ENCODE peak calls at places on chromosomes 12 and 14, in ten cellular contexts. M, W, Z, S, G, H, K, P, F and V are unnamed samples.

GRCh38 chr12:27751386-27752047 is 28.5 kb upstream of the KLHL42 start:
- DNase-seq in G (no peak), F (no peak), M (no peak), H (peak), P (peak), Z (no peak), K (no peak), S (peak), W (peak), V (no peak)

GRCh38 chr12:55685671-55686070 is 22.0 kb downstream of the ITGA7 start:
- DNase-seq in S (no peak), H (no peak), M (no peak), F (no peak), P (no peak), Z (no peak), G (no peak), K (no peak), W (no peak), V (no peak)

GRCh38 chr12:86421333-86421732 is 165.1 kb upstream of the MGAT4C start:
- DNase-seq in W (no peak), S (no peak), F (no peak), G (no peak), M (no peak), K (no peak), Z (no peak), P (no peak), H (no peak), V (no peak)

GRCh38 chr12:69906411-69907216 is 81.6 kb downstream of the MYRFL start:
- DNase-seq in K (peak), W (peak), S (no peak), G (no peak), F (peak), Z (no peak), H (no peak), P (no peak), M (no peak), V (peak)

GRCh38 chr12:42299392-42300308 is 26.2 kb downstream of the ZCRB1 start:
- DNase-seq in M (peak), W (peak), S (no peak), Z (peak), G (no peak), F (peak), K (peak), P (no peak), H (peak), V (peak)

GRCh38 chr14:37452323-37452722 is 142.7 kb downstream of the FOXA1 start:
- DNase-seq in F (no peak), W (no peak), S (no peak), P (no peak), H (peak), Z (no peak), G (no peak), K (peak), M (no peak), V (no peak)

GRCh38 chr14:26286066-26286791 is 311.6 kb downstream of the NOVA1 start:
- DNase-seq in M (peak), P (no peak), F (no peak), S (no peak), K (peak), G (no peak), W (no peak), Z (no peak), H (no peak), V (no peak)

GRCh38 chr12:120362516-120363273 is 6.3 kb downstream of the MSI1 start:
- DNase-seq in G (no peak), H (no peak), Z (no peak), W (no peak), K (no peak), S (no peak), P (no peak), F (no peak), M (no peak), V (no peak)

GRCh38 chr14:21822109-21822508 is 148.5 kb upstream of the OR4E1 start:
- DNase-seq in F (no peak), M (no peak), H (no peak), G (no peak), Z (no peak), S (no peak), W (no peak), K (no peak), P (no peak), V (no peak)

GRCh38 chr12:91685917-91686316 is 459.7 kb downstream of the BTG1 start:
- DNase-seq in F (no peak), Z (no peak), H (peak), K (peak), P (peak), W (no peak), M (peak), G (no peak), S (no peak), V (no peak)

GRCh38 chr12:64551676-64552075 is 58.6 kb upstream of the RASSF3 start:
- DNase-seq in F (no peak), W (no peak), M (no peak), P (no peak), Z (no peak), S (no peak), H (no peak), G (no peak), K (no peak), V (peak)

GRCh38 chr14:104708606-104709268 is 15.3 kb upstream of the ADSS1 start:
- DNase-seq in P (no peak), H (no peak), Z (peak), M (peak), S (peak), K (no peak), F (no peak), W (peak), G (peak), V (peak)

GRCh38 chr14:85308531-85309300 is 221.2 kb upstream of the FLRT2 start:
- DNase-seq in K (no peak), F (no peak), H (no peak), Z (no peak), P (no peak), S (peak), W (no peak), M (no peak), G (no peak), V (no peak)

GRCh38 chr12:88946377-88946997 is 366.2 kb upstream of the KITLG start:
- DNase-seq in F (no peak), H (peak), G (no peak), S (no peak), P (peak), Z (peak), W (no peak), K (peak), M (peak), V (no peak)

GRCh38 chr14:59844414-59844813 is 26.2 kb downstream of the RTN1 start:
- DNase-seq in H (no peak), G (no peak), S (no peak), P (no peak), K (no peak), F (no peak), W (no peak), Z (no peak), M (no peak), V (no peak)

GRCh38 chr14:57833304-57833703 is 32.6 kb downstream of the SLC35F4 start:
- DNase-seq in H (peak), F (no peak), Z (no peak), P (peak), K (peak), G (no peak), S (no peak), W (no peak), M (peak), V (no peak)

GRCh38 chr12:64840129-64840528 is 15.7 kb downstream of the TBC1D30 start:
- DNase-seq in W (no peak), F (no peak), M (no peak), H (no peak), Z (no peak), S (no peak), K (no peak), P (no peak), G (no peak), V (no peak)

GRCh38 chr12:64739778-64740177 is 19.4 kb downstream of the GNS start:
- DNase-seq in Z (no peak), P (no peak), G (no peak), S (no peak), K (peak), H (peak), W (no peak), F (no peak), M (peak), V (peak)

GRCh38 chr12:62977419-62977818 is 42.5 kb upstream of the PPM1H start:
- DNase-seq in Z (no peak), H (peak), F (no peak), K (peak), P (peak), W (no peak), G (no peak), S (no peak), M (no peak), V (no peak)

GRCh38 chr12:88958961-88959360 is 378.7 kb upstream of the KITLG start:
- DNase-seq in G (no peak), K (no peak), W (no peak), F (no peak), P (no peak), M (no peak), S (peak), H (no peak), Z (no peak), V (no peak)

GRCh38 chr12:1279050-1279449 is 288.0 kb downstream of the ERC1 start:
- DNase-seq in M (no peak), H (no peak), W (no peak), Z (no peak), S (no peak), G (no peak), P (no peak), K (no peak), F (no peak), V (peak)

GRCh38 chr12:78674311-78675085 is 190.1 kb upstream of the SYT1 start:
- DNase-seq in G (no peak), Z (no peak), F (no peak), S (no peak), M (peak), W (no peak), K (peak), H (no peak), P (no peak), V (no peak)

GRCh38 chr12:116459921-116460666 is 99.1 kb upstream of the MAP1LC3B2 start:
- DNase-seq in P (no peak), F (no peak), W (no peak), M (no peak), H (peak), S (no peak), G (no peak), K (no peak), Z (no peak), V (no peak)

GRCh38 chr12:8648598-8649205 is 13.9 kb downstream of the MFAP5 start:
- DNase-seq in H (no peak), M (no peak), K (no peak), P (no peak), W (peak), F (peak), S (no peak), Z (peak), G (no peak), V (no peak)

GRCh38 chr14:52175982-52176502 is 91.5 kb upstream of the PTGDR start:
- DNase-seq in G (peak), H (no peak), P (no peak), Z (peak), M (no peak), S (no peak), W (peak), F (peak), K (no peak), V (no peak)

GRCh38 chr12:94041833-94042232 is 106.5 kb upstream of the PLXNC1 start:
- DNase-seq in W (no peak), F (no peak), H (no peak), K (no peak), G (no peak), Z (no peak), M (no peak), S (peak), P (no peak), V (no peak)

GRCh38 chr12:95653761-95654546 is 102.7 kb upstream of the USP44 start:
- DNase-seq in K (peak), W (peak), S (peak), Z (no peak), P (peak), M (peak), G (no peak), H (peak), F (no peak), V (peak)

GRCh38 chr12:80681-81190 is 14.2 kb downstream of the IQSEC3 start:
- DNase-seq in W (no peak), H (no peak), G (no peak), Z (no peak), M (no peak), K (no peak), S (no peak), F (no peak), P (no peak), V (no peak)

GRCh38 chr12:34401659-34402227 is 379.4 kb downstream of the ALG10 start:
- DNase-seq in M (no peak), W (no peak), Z (no peak), K (no peak), S (no peak), H (no peak), F (no peak), G (no peak), P (no peak), V (no peak)

GRCh38 chr12:89461190-89461589 is 63.4 kb downstream of the GALNT4 start:
- DNase-seq in F (no peak), Z (no peak), P (no peak), K (no peak), W (no peak), G (no peak), M (peak), S (peak), H (peak), V (no peak)

DNA sequence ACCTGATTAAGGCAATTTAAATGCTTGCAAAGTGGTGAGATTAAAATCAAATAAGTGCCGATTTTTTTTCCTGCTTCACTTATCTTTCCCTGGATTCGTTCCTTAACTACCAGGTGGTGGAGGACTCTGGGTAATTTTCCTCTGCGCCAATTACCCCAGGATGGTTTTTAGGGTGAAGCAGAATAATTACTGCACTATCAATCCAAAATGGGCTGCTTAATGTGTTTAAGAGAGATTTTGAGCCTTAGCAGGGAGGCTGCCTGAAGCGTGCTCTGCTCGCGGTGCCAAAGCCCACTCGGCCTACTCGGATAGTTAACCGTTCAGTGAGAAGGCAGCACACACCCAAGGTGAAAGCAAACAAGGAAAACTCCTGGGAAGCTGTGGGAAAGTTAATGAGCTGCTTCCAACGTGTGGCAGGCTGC is 274.9 kb upstream of the LMO3 start:
- DNase-seq in M (no peak), H (no peak), P (no peak), G (no peak), Z (no peak), W (no peak), S (peak), K (no peak), F (no peak), V (no peak)
- H2AFZ ChIP-seq in M (no peak), H (peak), P (no peak), G (no peak), Z (no peak), W (no peak), S (peak), K (no peak), F (no peak), V (no peak)

GRCh38 chr14:90728951-90729350 is 87.3 kb downstream of the TTC7B start:
- DNase-seq in P (no peak), Z (no peak), F (no peak), G (no peak), S (no peak), W (no peak), M (no peak), H (no peak), K (no peak), V (no peak)

GRCh38 chr14:90726656-90727055 is 89.6 kb downstream of the TTC7B start:
- DNase-seq in F (no peak), K (peak), Z (no peak), P (peak), H (peak), W (no peak), M (peak), S (peak), G (no peak), V (no peak)

GRCh38 chr14:90730367-90730766 is 85.9 kb downstream of the TTC7B start:
- DNase-seq in F (no peak), S (no peak), H (no peak), Z (no peak), W (no peak), M (no peak), P (no peak), K (no peak), G (no peak), V (no peak)

GRCh38 chr14:90722590-90722989 is 93.6 kb downstream of the TTC7B start:
- DNase-seq in P (no peak), H (no peak), Z (no peak), W (peak), S (no peak), K (no peak), M (no peak), F (no peak), G (no peak), V (peak)

DNA sequence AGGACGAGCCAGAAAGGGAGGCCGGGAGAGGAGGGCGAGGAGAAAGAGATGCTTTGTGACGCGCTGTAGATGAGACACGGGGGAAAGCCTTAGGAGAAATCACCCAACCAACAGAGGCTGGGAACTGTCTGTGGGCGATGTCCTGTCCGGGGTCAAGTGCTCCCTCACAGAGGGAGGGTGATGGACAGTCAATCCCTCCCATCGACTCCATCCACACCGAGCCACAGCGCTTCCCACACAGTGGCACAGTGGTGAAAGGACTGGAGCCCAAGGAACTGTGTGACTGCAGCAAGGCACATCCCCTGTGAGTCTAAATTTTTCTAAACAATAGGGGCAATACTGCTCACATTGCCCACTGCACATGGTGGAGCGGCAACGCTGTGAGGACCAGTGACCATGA is 89.1 kb downstream of the TTC7B start:
- DNase-seq in P (no peak), S (no peak), K (no peak), M (no peak), H (no peak), W (no peak), G (no peak), Z (no peak), F (no peak), V (no peak)
- H2AFZ ChIP-seq in P (no peak), S (no peak), K (no peak), M (peak), H (no peak), W (no peak), G (no peak), Z (no peak), F (no peak), V (no peak)

GRCh38 chr14:68404652-68405183 is 388.1 kb downstream of the ZFP36L1 start:
- DNase-seq in G (no peak), Z (no peak), H (no peak), W (peak), K (peak), S (no peak), F (no peak), M (peak), P (no peak), V (no peak)
- H2AFZ ChIP-seq in G (no peak), Z (no peak), H (no peak), W (peak), K (no peak), S (no peak), F (no peak), M (no peak), P (no peak), V (no peak)

GRCh38 chr12:53696655-53697321 is 20.9 kb upstream of the ATP5MC2 start:
- DNase-seq in W (no peak), M (no peak), P (no peak), S (no peak), G (no peak), K (no peak), H (no peak), F (no peak), Z (no peak), V (no peak)

GRCh38 chr12:53698948-53699672 is 23.2 kb upstream of the ATP5MC2 start:
- DNase-seq in H (no peak), K (no peak), S (no peak), F (no peak), P (no peak), W (no peak), Z (no peak), M (no peak), G (no peak), V (no peak)

GRCh38 chr12:53695148-53696138 is 19.6 kb upstream of the ATP5MC2 start:
- DNase-seq in S (peak), W (no peak), M (peak), F (no peak), H (no peak), P (peak), Z (no peak), G (peak), K (peak), V (no peak)

GRCh38 chr12:53696285-53696654 is 20.4 kb upstream of the ATP5MC2 start:
- DNase-seq in F (peak), W (peak), H (peak), M (peak), K (peak), P (peak), S (peak), Z (peak), G (no peak), V (peak)

DNA sequence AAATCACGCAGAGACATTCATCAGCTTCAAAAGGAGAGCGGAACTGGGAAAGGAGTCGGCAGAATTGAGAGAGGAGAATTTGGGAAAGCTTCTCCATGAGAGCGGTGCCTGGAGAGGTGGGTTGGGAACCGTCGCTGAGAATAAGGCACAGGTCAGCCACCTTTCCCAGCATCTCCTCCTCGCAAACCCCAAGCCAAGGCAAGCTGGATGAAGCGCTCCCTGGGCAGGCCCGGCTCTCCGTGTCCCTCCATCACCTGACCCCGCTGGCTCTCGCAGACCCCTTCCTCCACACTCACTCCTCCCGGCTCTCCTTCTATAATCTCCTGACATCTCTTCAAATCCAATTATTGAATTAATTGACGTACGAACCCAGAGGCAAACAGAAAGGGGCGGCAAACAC is 18.9 kb upstream of the ATP5MC2 start:
- DNase-seq in K (no peak), M (no peak), P (no peak), G (no peak), H (no peak), Z (no peak), S (peak), F (no peak), W (no peak), V (no peak)
- H2AFZ ChIP-seq in K (no peak), M (peak), P (peak), G (no peak), H (no peak), Z (no peak), S (peak), F (no peak), W (no peak), V (no peak)

GRCh38 chr12:110846615-110847566 is at the start of gene CCDC63:
- DNase-seq in Z (peak), G (no peak), S (peak), K (peak), W (no peak), P (peak), H (no peak), F (no peak), M (no peak), V (peak)
- H2AFZ ChIP-seq in Z (peak), G (no peak), S (peak), K (no peak), W (no peak), P (peak), H (peak), F (peak), M (peak), V (peak)

DNA sequence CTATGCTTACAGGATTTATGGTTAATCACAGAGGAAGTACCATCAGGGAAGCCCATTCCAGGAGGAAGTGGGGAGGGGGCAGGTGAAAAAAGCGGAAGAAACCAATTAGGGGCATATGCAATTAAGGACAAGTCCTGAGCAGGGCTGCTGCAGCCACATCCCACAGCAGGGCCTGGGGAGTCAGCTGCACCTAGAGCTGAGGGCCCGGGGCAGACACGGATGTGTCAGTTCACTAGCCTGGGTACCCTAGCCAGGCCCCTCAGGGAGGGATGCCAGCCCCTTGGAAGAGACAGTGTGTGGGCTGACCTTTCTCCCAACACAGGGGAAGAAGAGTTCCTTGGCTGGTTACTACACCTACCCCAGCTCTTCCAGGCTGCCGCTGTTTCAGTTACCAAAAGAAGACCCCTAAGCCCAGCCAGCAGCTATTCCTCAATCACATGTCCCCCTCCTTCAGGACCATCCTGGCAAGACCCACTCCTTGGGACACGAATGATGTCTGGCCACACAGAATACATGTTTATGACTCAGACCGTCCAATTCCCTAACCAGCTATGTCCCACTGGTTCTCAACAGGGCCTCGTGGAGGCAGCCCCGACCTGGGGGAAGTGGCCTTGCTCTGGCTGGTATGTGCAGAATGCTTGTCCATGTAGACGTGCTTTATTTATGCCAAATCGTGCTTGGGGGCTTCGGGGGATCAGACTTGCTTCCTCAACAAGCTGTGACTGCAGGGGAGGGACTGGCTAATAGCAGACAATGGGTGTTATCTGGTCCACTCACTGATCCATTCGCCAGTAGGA is 133.7 kb upstream of the RTL1 start:
- DNase-seq in G (no peak), Z (no peak), H (no peak), F (no peak), K (no peak), S (no peak), M (no peak), P (no peak), W (no peak), V (no peak)
- H2AFZ ChIP-seq in G (no peak), Z (no peak), H (no peak), F (no peak), K (no peak), S (no peak), M (no peak), P (no peak), W (no peak), V (no peak)